ENCODE peak calls at places on chromosomes 6 and 20, in five cellular contexts. E is pancreas, X is heart right ventricle, W is lung, O is colonic mucosa. P is an unnamed sample.
A peak's percentile ranks its signal among the peaks of the same experiment; 100 is the strongest.

GRCh38 chr20:50039706-50040431 is 57.1 kb downstream of the SNAI1 start:
- DNase-seq in X (no peak), E (no peak), W (no peak), O (no peak), P (no peak)

GRCh38 chr6:83463886-83464285 is 33.0 kb upstream of the ME1 start:
- DNase-seq in O (no peak), W (no peak), X (no peak), E (no peak), P (no peak)

GRCh38 chr6:46090115-46091079 is 39.4 kb upstream of the ENPP4 start:
- DNase-seq in X (peak; percentile 60), O (peak; percentile 61), W (peak; percentile 68), E (peak; percentile 32), P (peak; percentile 63)

GRCh38 chr20:24766826-24767622 is 182.0 kb upstream of the CST7 start:
- DNase-seq in E (no peak), O (no peak), W (no peak), X (no peak), P (no peak)

GRCh38 chr6:157023958-157024357 is 246.8 kb downstream of the ARID1B start:
- DNase-seq in X (no peak), E (no peak), O (no peak), W (no peak), P (no peak)

GRCh38 chr6:160398674-160399271 is 50.6 kb downstream of the SLC22A3 start:
- DNase-seq in W (no peak), X (no peak), E (no peak), O (no peak), P (peak; percentile 52)

GRCh38 chr6:139290787-139291294 is 957 bp downstream of the TXLNB start:
- DNase-seq in O (no peak), X (peak; percentile 46), E (no peak), W (no peak), P (peak; percentile 89)

GRCh38 chr6:12331951-12332749 is 42.0 kb downstream of the EDN1 start:
- DNase-seq in W (no peak), X (no peak), E (peak; percentile 80), O (peak; percentile 56), P (no peak)

GRCh38 chr20:34997171-34997570 is 41.5 kb downstream of the MYH7B start:
- DNase-seq in X (no peak), W (no peak), E (no peak), O (peak; percentile 63), P (no peak)

GRCh38 chr6:27478141-27478705 is 5.3 kb upstream of the ZNF184 start:
- DNase-seq in E (no peak), W (no peak), O (peak; percentile 18), X (peak; percentile 6), P (peak; percentile 39)

GRCh38 chr6:169420912-169421543 is 167.4 kb upstream of the THBS2 start:
- DNase-seq in O (no peak), W (no peak), E (no peak), X (no peak), P (peak; percentile 19)

GRCh38 chr20:34318609-34319443 is 15.7 kb upstream of the AHCY start:
- DNase-seq in X (no peak), W (no peak), E (no peak), O (no peak), P (no peak)

GRCh38 chr6:24743265-24743943 is 24.4 kb upstream of the C6orf62 start:
- DNase-seq in W (peak; percentile 51), O (no peak), X (no peak), E (no peak), P (peak; percentile 81)

GRCh38 chr6:160519603-160520042 is 144.5 kb downstream of the LPA start:
- DNase-seq in E (no peak), O (no peak), W (no peak), X (no peak), P (no peak)

GRCh38 chr6:1312444-1313363 is 806 bp downstream of the FOXQ1 start:
- DNase-seq in W (no peak), O (no peak), E (no peak), X (no peak), P (no peak)

GRCh38 chr6:146027586-146028249 is 1.1 kb upstream of the GRM1 start:
- DNase-seq in W (no peak), X (no peak), O (no peak), E (no peak), P (no peak)

GRCh38 chr20:46990017-46990810 is 95.6 kb downstream of the EYA2 start:
- DNase-seq in E (no peak), O (peak; percentile 40), W (no peak), X (no peak), P (no peak)

GRCh38 chr6:5695260-5696245 is 311.2 kb downstream of the NRN1 start:
- DNase-seq in W (no peak), E (no peak), O (peak; percentile 35), X (no peak), P (no peak)

GRCh38 chr6:157964139-157964538 is 17.5 kb upstream of the SYNJ2 start:
- DNase-seq in O (no peak), X (no peak), W (no peak), E (no peak), P (no peak)

GRCh38 chr20:32966881-32967781 is 37.1 kb downstream of the SUN5 start:
- DNase-seq in O (peak; percentile 19), X (no peak), E (no peak), W (peak; percentile 22), P (peak; percentile 76)

GRCh38 chr6:56025785-56026184 is 150.4 kb upstream of the BMP5 start:
- DNase-seq in E (no peak), O (no peak), W (no peak), X (no peak), P (no peak)

GRCh38 chr6:13491538-13491937 is 4.1 kb upstream of the GFOD1 start:
- DNase-seq in W (no peak), O (no peak), X (no peak), E (no peak), P (no peak)

GRCh38 chr6:129141499-129141898 is 258.6 kb downstream of the LAMA2 start:
- DNase-seq in X (no peak), E (no peak), O (no peak), W (no peak), P (no peak)

GRCh38 chr6:108492131-108492766 is 68.5 kb upstream of the FOXO3 start:
- DNase-seq in W (no peak), X (peak; percentile 6), E (no peak), O (no peak), P (peak; percentile 40)

DNA sequence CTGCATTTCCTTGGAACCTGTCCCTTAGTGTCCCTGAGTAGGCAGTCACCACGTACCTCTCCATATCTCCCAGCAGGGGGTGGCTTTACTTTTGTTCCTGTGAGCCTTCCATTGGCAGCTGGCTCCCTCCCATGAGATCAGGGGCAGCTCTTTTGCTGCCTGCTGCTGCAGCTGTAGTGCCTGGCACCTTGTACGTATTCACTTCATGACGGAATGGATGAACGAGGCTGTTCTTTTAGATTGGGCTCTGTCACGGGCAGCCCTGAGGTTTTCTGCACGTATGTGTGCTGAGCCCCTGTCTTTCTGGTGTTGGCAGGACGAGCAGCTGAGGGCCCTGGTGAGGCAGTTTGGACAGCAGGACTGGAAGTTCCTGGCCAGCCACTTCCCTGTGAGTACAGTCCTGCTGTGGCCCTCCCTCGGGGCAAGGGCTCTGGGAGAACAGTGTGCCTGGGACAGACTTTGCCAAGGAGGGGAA is 14.6 kb downstream of the MYBL2 start:
- DNase-seq in O (no peak), X (no peak), E (peak; percentile 86), W (no peak), P (peak; percentile 78)
- TF ChIP-seq CTCF in O (no peak), X (no peak), E (no peak), W (no peak), P (peak; percentile 46)

GRCh38 chr6:74253261-74253660 is 557.3 kb downstream of the CD109 start:
- DNase-seq in E (no peak), W (no peak), O (no peak), X (no peak), P (no peak)

GRCh38 chr6:74249658-74250057 is 553.7 kb downstream of the CD109 start:
- DNase-seq in X (no peak), O (no peak), E (no peak), W (no peak), P (no peak)

GRCh38 chr6:74250161-74250560 is 554.2 kb downstream of the CD109 start:
- DNase-seq in X (no peak), E (no peak), O (no peak), W (no peak), P (no peak)

GRCh38 chr6:74248966-74249365 is 553.0 kb downstream of the CD109 start:
- DNase-seq in O (no peak), E (no peak), X (no peak), W (no peak), P (no peak)
- H3K4me3 ChIP-seq in O (no peak overlapping the region), E (no peak overlapping the region), X (no peak overlapping the region), W (no peak overlapping the region), P (no peak overlapping the region)

GRCh38 chr6:44003345-44004061 is 123.7 kb downstream of the MRPL14 start:
- DNase-seq in X (no peak), W (no peak), O (no peak), E (peak; percentile 38), P (peak; percentile 63)
- TF ChIP-seq CTCF in X (no peak), W (no peak), O (no peak), E (no peak), P (no peak)

GRCh38 chr6:106359989-106360409 is 518 bp upstream of the CRYBG1 start:
- DNase-seq in W (no peak), E (no peak), O (no peak), X (no peak), P (no peak)
- H3K4me3 ChIP-seq in W (no peak overlapping the region), E (peak overlapping the region; percentile 72), O (peak overlapping the region; percentile 61), X (no peak overlapping the region), P (no peak overlapping the region)

GRCh38 chr6:127185410-127185809 is 66.9 kb downstream of the RSPO3 start:
- DNase-seq in E (no peak), X (no peak), W (no peak), O (no peak), P (no peak)

GRCh38 chr6:127182501-127182900 is 64.0 kb downstream of the RSPO3 start:
- DNase-seq in O (no peak), X (no peak), E (no peak), W (no peak), P (no peak)

GRCh38 chr6:127190552-127190951 is 72.1 kb downstream of the RSPO3 start:
- DNase-seq in E (no peak), W (no peak), O (no peak), X (no peak), P (peak; percentile 26)

GRCh38 chr6:127188752-127189151 is 70.3 kb downstream of the RSPO3 start:
- DNase-seq in O (no peak), E (no peak), W (no peak), X (no peak), P (no peak)

GRCh38 chr6:127186889-127187288 is 68.4 kb downstream of the RSPO3 start:
- DNase-seq in W (peak; percentile 66), X (peak; percentile 43), E (peak; percentile 11), O (peak; percentile 64), P (peak; percentile 58)
- TF ChIP-seq CTCF in W (no peak), X (peak; percentile 51), E (peak; percentile 18), O (no peak), P (peak; percentile 69)

GRCh38 chr6:104704191-104704590 is 155.5 kb downstream of the HACE1 start:
- DNase-seq in E (no peak), O (no peak), W (no peak), X (no peak), P (no peak)
- H3K4me3 ChIP-seq in E (no peak overlapping the region), O (no peak overlapping the region), W (no peak overlapping the region), X (no peak overlapping the region), P (no peak overlapping the region)

GRCh38 chr6:20061952-20062351 is 150.3 kb downstream of the MBOAT1 start:
- DNase-seq in E (no peak), W (no peak), X (no peak), O (no peak), P (peak; percentile 15)

GRCh38 chr6:20058912-20059311 is 153.4 kb downstream of the MBOAT1 start:
- DNase-seq in E (no peak), W (no peak), X (no peak), O (no peak), P (no peak)

GRCh38 chr6:20056350-20056992 is 155.8 kb downstream of the MBOAT1 start:
- DNase-seq in W (no peak), X (no peak), O (no peak), E (no peak), P (peak; percentile 37)

GRCh38 chr6:20060252-20060651 is 152.0 kb downstream of the MBOAT1 start:
- DNase-seq in X (no peak), E (no peak), O (no peak), W (no peak), P (no peak)
- TF ChIP-seq CTCF in X (no peak), E (no peak), O (no peak), W (no peak), P (no peak)

P was measured in GM12865.